ENCODE peak calls at places on chromosomes 7 and 10, in seven cellular contexts. J is astrocyte of the spinal cord, P is WTC11, H is uterus, D is MM.1S, X is fibroblast of villous mesenchyme, Y is GM13977. Z is an unnamed sample.

GRCh38 chr7:47807756-47808155 is 140.5 kb downstream of the PKD1L1 start:
- DNase-seq in Y (no peak), J (no peak), P (peak), X (no peak), D (no peak), H (no peak), Z (no peak)

GRCh38 chr10:129528376-129528978 is 61.4 kb downstream of the MGMT start:
- DNase-seq in P (no peak), J (no peak), Y (no peak), X (no peak), D (no peak), H (no peak), Z (no peak)

GRCh38 chr10:127550861-127551260 is 1.8 kb downstream of the NPS start:
- DNase-seq in H (no peak), Y (no peak), D (no peak), J (no peak), X (no peak), P (no peak), Z (no peak)

GRCh38 chr7:50069613-50070012 is 23.4 kb downstream of the ZPBP start:
- DNase-seq in D (peak), Y (peak), P (peak), J (peak), X (no peak), H (peak), Z (no peak)

GRCh38 chr7:155889636-155890508 is 77.6 kb upstream of the SHH start:
- DNase-seq in H (no peak), Y (no peak), P (no peak), X (no peak), J (no peak), D (no peak), Z (no peak)

GRCh38 chr7:94223375-94224084 is 171.2 kb upstream of the COL1A2 start:
- DNase-seq in D (no peak), H (no peak), X (peak), Y (no peak), P (peak), J (peak), Z (peak)

GRCh38 chr10:12969951-12970350 is 31.6 kb downstream of the CCDC3 start:
- DNase-seq in J (peak), Y (no peak), H (no peak), P (no peak), D (no peak), X (peak), Z (no peak)

GRCh38 chr7:33578166-33578565 is 327.2 kb upstream of the BMPER start:
- DNase-seq in J (no peak), H (no peak), Y (no peak), P (no peak), D (no peak), X (no peak), Z (no peak)

GRCh38 chr10:6062101-6062771 is at the start of gene IL2RA:
- DNase-seq in J (no peak), Y (no peak), P (no peak), H (no peak), D (no peak), X (no peak), Z (no peak)

GRCh38 chr7:455110-455928 is 64.3 kb downstream of the PDGFA start:
- DNase-seq in X (no peak), J (no peak), H (peak), Y (no peak), D (no peak), P (no peak), Z (no peak)

GRCh38 chr7:108351715-108352114 is 104.5 kb downstream of the NRCAM start:
- DNase-seq in J (no peak), X (peak), D (no peak), Y (no peak), P (no peak), H (no peak), Z (no peak)

GRCh38 chr7:3897430-3898385 is 596.7 kb downstream of the SDK1 start:
- DNase-seq in D (peak), H (no peak), P (peak), J (peak), X (peak), Y (peak), Z (no peak)

GRCh38 chr7:73973091-73973490 is 54.9 kb upstream of the ELN start:
- DNase-seq in H (no peak), P (no peak), D (no peak), Y (no peak), X (no peak), J (no peak), Z (no peak)

GRCh38 chr7:156079156-156079555 is 266.9 kb upstream of the SHH start:
- DNase-seq in Y (no peak), D (no peak), J (no peak), H (no peak), P (no peak), X (no peak), Z (no peak)

GRCh38 chr10:99788598-99789259 is 6.3 kb downstream of the ABCC2 start:
- DNase-seq in J (peak), X (peak), D (no peak), P (no peak), H (peak), Y (no peak), Z (no peak)

GRCh38 chr7:26964409-26964808 is 100.0 kb upstream of the SKAP2 start:
- DNase-seq in X (no peak), J (no peak), D (no peak), Y (no peak), P (no peak), H (no peak), Z (no peak)
- TF ChIP-seq CTCF in X (no peak), J (no peak), D (no peak), Y (no peak), P (no peak), H (no peak), Z (no peak)

DNA sequence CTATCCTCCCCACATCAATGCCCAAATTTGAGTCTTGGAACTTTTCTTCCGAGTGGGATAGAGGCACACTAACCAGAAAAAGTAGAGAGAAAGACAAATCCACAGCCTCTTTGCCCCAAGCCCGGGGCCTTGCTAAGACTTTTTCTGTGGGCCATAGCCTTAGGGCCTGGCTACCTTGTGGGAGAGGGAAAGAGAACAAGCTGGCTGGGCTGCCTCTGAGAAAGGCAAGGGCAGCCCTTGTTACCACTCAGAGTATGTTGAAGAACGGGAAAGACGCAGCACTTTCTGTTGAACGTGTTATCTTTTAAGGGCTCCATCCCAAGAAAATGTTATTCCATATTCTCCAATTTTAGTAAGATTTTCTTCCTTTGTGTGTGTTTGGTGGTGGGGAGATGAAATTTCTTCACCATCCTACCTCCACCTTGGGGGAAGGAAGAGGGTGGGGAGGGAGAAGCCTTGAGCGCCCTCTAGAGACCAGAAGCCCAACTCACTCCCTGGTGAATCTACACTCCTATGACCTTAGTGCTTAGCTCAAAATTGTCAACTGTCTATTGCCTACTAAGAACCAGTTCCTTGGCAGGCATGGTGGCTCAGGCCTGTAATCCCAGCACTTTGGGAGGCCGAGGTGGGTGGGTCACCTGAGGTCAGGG is 3.9 kb upstream of the NRF1 start:
- DNase-seq in D (peak), J (peak), Y (peak), X (no peak), H (no peak), P (peak), Z (no peak)
- TF ChIP-seq CTCF in D (peak), J (peak), Y (peak), X (peak), H (no peak), P (peak), Z (peak)

GRCh38 chr10:132231656-132232552 is 45.2 kb downstream of the DPYSL4 start:
- DNase-seq in H (no peak), P (no peak), X (no peak), D (no peak), Y (peak), J (no peak), Z (no peak)

GRCh38 chr10:132233501-132234075 is 46.8 kb downstream of the DPYSL4 start:
- DNase-seq in H (no peak), P (no peak), Y (no peak), J (no peak), D (no peak), X (no peak), Z (no peak)

GRCh38 chr10:132230557-132231210 is 43.9 kb downstream of the DPYSL4 start:
- DNase-seq in P (no peak), D (no peak), J (no peak), Y (no peak), X (no peak), H (no peak), Z (no peak)

GRCh38 chr10:132232981-132233380 is 46.2 kb downstream of the DPYSL4 start:
- DNase-seq in H (no peak), P (no peak), X (no peak), D (no peak), Y (no peak), J (no peak), Z (no peak)

GRCh38 chr10:132232553-132232949 is 45.8 kb downstream of the DPYSL4 start:
- DNase-seq in H (no peak), X (no peak), P (no peak), D (no peak), J (no peak), Y (no peak), Z (no peak)
- TF ChIP-seq CTCF in H (no peak), X (no peak), P (no peak), D (no peak), J (no peak), Y (peak), Z (no peak)

GRCh38 chr7:31058688-31059087 is 6.6 kb downstream of the ADCYAP1R1 start:
- DNase-seq in P (no peak), J (no peak), D (no peak), H (no peak), Y (no peak), X (no peak), Z (no peak)

GRCh38 chr7:31058122-31058521 is 6.0 kb downstream of the ADCYAP1R1 start:
- DNase-seq in H (no peak), Y (no peak), J (no peak), X (no peak), P (no peak), D (no peak), Z (no peak)

GRCh38 chr7:31062746-31063435 is 10.8 kb downstream of the ADCYAP1R1 start:
- DNase-seq in P (no peak), H (no peak), Y (no peak), D (no peak), X (no peak), J (no peak), Z (no peak)

GRCh38 chr7:31059551-31059950 is 7.4 kb downstream of the ADCYAP1R1 start:
- DNase-seq in H (no peak), X (no peak), Y (no peak), P (peak), J (no peak), D (no peak), Z (peak)

GRCh38 chr7:31061185-31061584 is 9.1 kb downstream of the ADCYAP1R1 start:
- DNase-seq in J (no peak), X (no peak), Y (no peak), D (no peak), H (no peak), P (peak), Z (no peak)
- TF ChIP-seq CTCF in J (no peak), X (no peak), Y (no peak), D (no peak), H (no peak), P (no peak), Z (no peak)

DNA sequence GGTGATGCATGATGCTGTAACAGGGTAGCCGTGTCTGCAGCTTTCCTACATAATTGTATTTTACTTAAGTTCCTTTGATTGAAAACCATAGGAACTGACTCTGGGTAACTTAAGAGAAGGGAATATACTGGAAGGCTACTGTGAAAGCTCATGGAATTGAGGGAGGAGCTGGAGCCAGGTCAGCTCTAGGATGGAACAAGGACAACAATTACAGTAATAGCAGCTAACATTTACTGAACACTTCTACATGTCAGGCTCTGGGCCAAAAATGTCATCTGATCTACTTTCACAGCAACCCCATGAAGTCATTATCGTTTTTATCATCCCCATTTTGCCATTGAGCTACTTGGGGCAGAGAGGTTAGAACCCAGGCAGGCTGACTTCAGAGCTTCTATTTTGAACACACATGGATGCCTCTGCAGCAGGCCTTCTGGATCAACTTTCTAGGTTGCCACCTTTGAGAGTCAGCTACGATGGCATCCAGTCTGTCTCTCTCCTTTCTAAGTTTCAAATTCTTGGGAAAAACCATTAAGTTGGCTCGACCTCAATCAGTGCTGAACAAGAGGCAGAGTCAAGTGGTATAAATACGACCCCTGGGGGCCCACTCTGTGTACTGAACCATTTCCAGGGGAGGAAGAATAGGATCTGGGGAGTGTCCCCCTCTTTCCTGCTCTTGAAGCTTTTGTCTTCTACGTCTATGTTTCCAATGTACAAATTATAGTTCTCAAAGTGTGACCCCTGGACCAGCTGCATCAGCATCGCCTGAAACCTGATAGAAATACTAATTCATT is 272.3 kb upstream of the PLPP4 start:
- DNase-seq in J (no peak), H (no peak), X (no peak), P (peak), D (no peak), Y (no peak), Z (no peak)
- TF ChIP-seq CTCF in J (no peak), H (no peak), X (no peak), P (no peak), D (no peak), Y (no peak), Z (no peak)

GRCh38 chr7:7662527-7662926 is 22.0 kb downstream of the UMAD1 start:
- DNase-seq in Y (no peak), D (no peak), X (peak), J (peak), H (no peak), P (peak), Z (no peak)
- TF ChIP-seq CTCF in Y (no peak), D (peak), X (peak), J (peak), H (no peak), P (peak), Z (peak)

GRCh38 chr10:119129721-119130120 is 25.8 kb downstream of the DENND10 start:
- DNase-seq in J (no peak), Y (no peak), H (no peak), X (no peak), D (no peak), P (no peak), Z (no peak)
- TF ChIP-seq CTCF in J (no peak), Y (no peak), H (no peak), X (no peak), D (no peak), P (no peak), Z (no peak)

DNA sequence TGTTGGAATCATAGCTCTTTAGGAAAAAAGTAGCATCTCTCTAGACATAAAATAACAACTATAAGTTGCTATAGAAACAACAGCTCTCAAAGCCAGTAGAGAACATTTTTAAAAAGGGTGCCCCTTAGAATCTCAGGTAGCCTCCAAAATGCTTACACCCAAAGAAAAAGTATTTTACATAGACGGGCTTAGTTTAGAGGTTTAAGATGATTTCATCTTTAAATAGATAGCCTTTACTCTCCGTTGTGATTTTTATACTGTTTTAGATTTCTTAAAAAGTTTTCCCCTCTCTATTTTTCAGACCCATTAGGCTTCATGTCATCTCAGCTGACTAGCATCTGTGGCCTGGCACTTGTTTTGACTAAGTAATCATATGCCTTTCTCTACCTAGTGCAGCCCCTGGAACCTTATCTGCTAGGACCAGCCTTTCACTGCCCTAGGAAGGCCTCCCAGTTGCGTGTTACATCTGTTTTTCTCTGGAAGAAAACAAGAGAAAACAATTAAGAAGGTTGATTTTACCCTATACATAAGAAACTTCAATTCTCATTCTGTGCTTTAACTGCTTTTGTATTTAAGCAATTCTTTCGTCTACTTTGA is 6.9 kb upstream of the BPGM start:
- DNase-seq in D (no peak), P (no peak), Y (no peak), J (no peak), X (no peak), H (no peak), Z (no peak)
- TF ChIP-seq CTCF in D (no peak), P (no peak), Y (no peak), J (no peak), X (no peak), H (no peak), Z (no peak)

DNA sequence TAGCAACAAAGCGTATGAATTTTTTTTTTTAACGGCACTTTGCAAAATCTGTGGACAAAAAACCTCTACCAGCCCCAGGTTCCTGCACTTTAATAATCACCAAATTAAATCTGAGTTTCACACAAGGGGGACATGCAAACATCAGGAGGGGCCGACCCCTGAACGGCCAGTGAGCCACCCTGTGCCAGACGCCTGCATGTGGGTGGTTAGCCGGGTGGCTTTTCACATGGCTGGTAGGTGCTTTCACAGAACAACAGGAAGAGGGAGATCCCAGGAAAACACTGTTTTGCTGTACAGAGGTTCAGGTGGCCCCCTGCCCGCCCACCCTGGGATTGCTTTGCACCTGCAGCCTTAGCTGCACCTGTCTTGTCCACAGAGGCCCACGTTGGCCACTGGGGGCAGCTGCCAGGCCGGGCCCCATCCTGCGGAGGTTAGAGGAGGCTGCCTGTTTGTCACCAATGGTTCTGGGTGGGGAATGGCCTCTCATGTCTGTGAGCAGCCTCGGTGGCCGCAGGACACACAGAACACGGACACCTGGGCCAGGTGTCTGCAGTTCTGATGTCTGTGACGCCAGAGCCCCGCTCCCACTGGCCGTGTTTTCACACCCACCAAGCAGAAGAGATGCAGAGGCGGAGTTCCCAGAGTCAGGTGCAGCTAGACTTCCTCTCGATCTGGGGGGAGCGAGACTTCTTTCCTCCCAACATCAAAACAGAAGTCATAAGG is 107.7 kb downstream of the FAM53B start:
- DNase-seq in X (no peak), J (no peak), Y (no peak), H (no peak), D (no peak), P (peak), Z (no peak)
- TF ChIP-seq CTCF in X (no peak), J (no peak), Y (peak), H (no peak), D (no peak), P (no peak), Z (peak)